ENCODE peak calls at places on chromosomes 6 and 20, in four cellular contexts. C is neural progenitor cell, W is PC-3, P is HCT116. L is an unnamed sample.

GRCh38 chr6:44258325-44258863 is 1.1 kb upstream of the SLC35B2 start:
- DNase-seq in W (no peak), C (no peak), P (no peak), L (no peak)

GRCh38 chr20:49420292-49420691 is 62.2 kb downstream of the KCNB1 start:
- DNase-seq in C (no peak), W (peak; percentile 55), P (no peak), L (no peak)

GRCh38 chr6:169806718-169807117 is 55.3 kb downstream of the ERMARD start:
- DNase-seq in W (no peak), C (no peak), P (no peak), L (no peak)

GRCh38 chr6:169409742-169410312 is 156.2 kb upstream of the THBS2 start:
- DNase-seq in P (no peak), C (no peak), W (no peak), L (no peak)

GRCh38 chr6:34891296-34891695 is 2.2 kb downstream of the ANKS1A start:
- DNase-seq in P (no peak), C (no peak), W (peak; percentile 14), L (no peak)

GRCh38 chr20:1302578-1303541 is 26.1 kb downstream of the SDCBP2 start:
- DNase-seq in P (no peak), C (no peak), W (no peak), L (no peak)

GRCh38 chr6:79946242-79946641 is 1.1 kb downstream of the ELOVL4 start:
- DNase-seq in W (peak; percentile 16), P (no peak), C (peak; percentile 78), L (peak; percentile 50)

GRCh38 chr20:9518776-9519175 is 4.4 kb downstream of the LAMP5 start:
- DNase-seq in P (no peak), W (no peak), C (peak; percentile 72), L (peak; percentile 31)

GRCh38 chr20:44504402-44505309 is 17.2 kb downstream of the SERINC3 start:
- DNase-seq in P (no peak), W (no peak), C (no peak), L (no peak)

GRCh38 chr20:36720510-36720909 is 25.4 kb downstream of the NDRG3 start:
- DNase-seq in P (no peak), W (no peak), C (no peak), L (no peak)

GRCh38 chr6:109349419-109349987 is 32.8 kb downstream of the CD164 start:
- DNase-seq in C (no peak), W (peak; percentile 74), P (no peak), L (no peak)

GRCh38 chr6:104173680-104174079 is 686.0 kb downstream of the HACE1 start:
- DNase-seq in P (no peak), C (no peak), W (no peak), L (no peak)

GRCh38 chr20:37534401-37535157 is 6.9 kb upstream of the BLCAP start:
- DNase-seq in C (peak; percentile 86), P (peak; percentile 70), W (peak; percentile 96), L (peak; percentile 95)

GRCh38 chr20:35303735-35304431 is 11.7 kb upstream of the FAM83C start:
- DNase-seq in W (peak; percentile 98), P (peak; percentile 82), C (peak; percentile 91), L (peak; percentile 84)

GRCh38 chr20:1874534-1875168 is 20.6 kb upstream of the SIRPA start:
- DNase-seq in C (no peak), W (no peak), P (no peak), L (no peak)

GRCh38 chr6:26185802-26186201 is 98.6 kb downstream of the HFE start:
- DNase-seq in W (no peak), C (no peak), P (no peak), L (no peak)

GRCh38 chr20:31573555-31574295 is 31.4 kb upstream of the ID1 start:
- DNase-seq in C (no peak), W (peak; percentile 75), P (no peak), L (no peak)

GRCh38 chr6:39892490-39893129 is 41.7 kb downstream of the MOCS1 start:
- DNase-seq in W (peak; percentile 44), C (peak; percentile 72), P (peak; percentile 6), L (peak; percentile 54)

GRCh38 chr6:149264629-149265028 is 52.9 kb upstream of the TAB2 start:
- DNase-seq in W (no peak), C (peak; percentile 31), P (no peak), L (no peak)

GRCh38 chr20:64053841-64054661 is 4.6 kb upstream of the SOX18 start:
- DNase-seq in C (peak; percentile 74), P (peak; percentile 29), W (peak; percentile 37), L (no peak)

GRCh38 chr6:124670801-124671200 is 291.4 kb upstream of the RNF217 start:
- DNase-seq in W (no peak), P (no peak), C (no peak), L (no peak)

GRCh38 chr6:13453771-13454251 is 33.6 kb downstream of the GFOD1 start:
- DNase-seq in P (peak; percentile 80), W (peak; percentile 94), C (no peak), L (no peak)

GRCh38 chr6:89298680-89299450 is 16.2 kb downstream of the GABRR2 start:
- DNase-seq in C (no peak), W (peak; percentile 89), P (peak; percentile 58), L (peak; percentile 93)

GRCh38 chr6:164720-165119 is 127.6 kb upstream of the DUSP22 start:
- DNase-seq in C (no peak), W (no peak), P (no peak), L (no peak)

GRCh38 chr20:11366660-11367059 is 551.0 kb upstream of the BTBD3 start:
- DNase-seq in P (no peak), C (no peak), W (no peak), L (no peak)

GRCh38 chr20:57224641-57225138 is 41.8 kb downstream of the BMP7 start:
- DNase-seq in C (peak; percentile 82), W (no peak), P (no peak), L (no peak)

GRCh38 chr6:103870970-103871369 is 988.7 kb downstream of the HACE1 start:
- DNase-seq in C (no peak), P (no peak), W (no peak), L (no peak)

GRCh38 chr20:56323656-56324055 is 35.1 kb upstream of the FAM210B start:
- DNase-seq in P (no peak), C (no peak), W (no peak), L (no peak)

GRCh38 chr20:35558981-35559693 is 17.3 kb downstream of the ERGIC3 start:
- DNase-seq in C (no peak), W (no peak), P (no peak), L (no peak)

GRCh38 chr20:34689486-34689885 is 12.6 kb upstream of the PIGU start:
- DNase-seq in W (peak; percentile 70), P (no peak), C (no peak), L (no peak)

GRCh38 chr6:12804967-12805645 is 88.5 kb downstream of the PHACTR1 start:
- DNase-seq in W (no peak), C (no peak), P (no peak), L (no peak)

GRCh38 chr20:17772005-17772343 is 72.2 kb downstream of the BANF2 start:
- DNase-seq in P (no peak), W (no peak), C (no peak), L (no peak)
- H2AFZ ChIP-seq in P (no peak overlapping the region), W (no peak overlapping the region), C (no peak overlapping the region), L (no peak overlapping the region)

GRCh38 chr6:22442826-22443225 is 126.5 kb upstream of the HDGFL1 start:
- DNase-seq in W (no peak), P (no peak), C (no peak), L (no peak)
- TF ChIP-seq EZH2phosphoT487 in W (no peak), P (no peak), C (no peak), L (no peak)

GRCh38 chr6:32127409-32127716 is 683 bp downstream of the ATF6B start:
- DNase-seq in C (no peak), W (no peak), P (no peak), L (no peak)

GRCh38 chr6:32126880-32127279 is 1.2 kb downstream of the ATF6B start:
- DNase-seq in C (no peak), W (no peak), P (no peak), L (no peak)

GRCh38 chr6:32127717-32128592 is at the start of gene ATF6B:
- DNase-seq in P (peak; percentile 98), W (peak; percentile 98), C (peak; percentile 99), L (peak; percentile 100)

GRCh38 chr6:32129297-32130088 is 595 bp downstream of the FKBPL start:
- DNase-seq in W (peak; percentile 22), P (no peak), C (peak; percentile 18), L (no peak)

DNA sequence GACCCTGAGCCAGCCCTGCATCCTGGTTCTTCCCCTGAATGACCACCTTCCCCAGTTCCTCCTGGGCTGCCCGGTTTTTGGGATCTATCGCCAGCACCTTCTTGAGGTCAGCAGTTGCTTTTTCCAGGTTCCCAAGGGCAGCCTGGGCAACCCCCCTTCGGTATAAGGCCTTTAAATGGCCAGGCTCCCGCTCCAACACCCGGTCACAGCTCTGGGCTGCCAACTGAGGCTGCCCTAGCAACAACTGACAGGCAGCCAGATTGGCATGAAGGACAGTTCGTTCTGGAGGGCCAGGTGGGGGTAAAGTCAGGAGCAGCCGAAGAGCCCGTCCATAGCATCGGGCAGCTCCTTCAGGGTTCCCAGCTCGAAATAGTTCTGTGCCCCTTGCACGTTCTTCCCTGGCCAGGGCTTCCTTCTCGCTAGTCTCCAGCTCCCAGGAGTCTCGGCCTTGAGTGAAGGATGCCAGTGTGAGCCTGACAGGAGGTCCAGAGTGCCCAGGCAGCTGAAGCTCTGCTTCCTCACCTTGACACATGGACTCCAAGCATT is 778 bp upstream of the ATF6B start:
- DNase-seq in W (no peak), C (no peak), P (no peak), L (no peak)
- H3K9ac ChIP-seq in W (peak overlapping the region; percentile 84), C (no peak overlapping the region), P (peak overlapping the region; percentile 73), L (no peak overlapping the region)

GRCh38 chr20:50727792-50728485 is 3.4 kb upstream of the PARD6B start:
- DNase-seq in W (no peak), P (no peak), C (no peak), L (no peak)
- H2AFZ ChIP-seq in W (no peak overlapping the region), P (no peak overlapping the region), C (no peak overlapping the region), L (no peak overlapping the region)

DNA sequence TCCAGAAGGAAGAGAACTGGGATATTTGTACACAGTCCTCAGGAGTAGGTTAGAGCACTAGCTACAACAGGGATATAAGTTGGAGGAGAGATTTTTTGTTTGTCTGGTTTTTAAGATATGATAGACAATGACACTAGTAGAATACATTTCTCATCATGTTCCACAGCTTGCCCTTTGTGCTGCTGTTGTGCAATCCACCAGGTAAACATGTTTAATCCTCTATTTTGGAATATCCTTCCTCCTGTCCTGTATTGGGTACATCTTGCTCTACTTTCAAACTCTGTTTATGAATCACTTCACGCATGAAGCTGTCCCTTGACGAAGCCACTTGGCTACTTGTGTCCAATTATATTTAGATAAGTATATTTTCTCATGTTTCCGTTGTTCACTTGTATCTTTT is 153.6 kb upstream of the TENT5A start:
- DNase-seq in W (no peak), C (no peak), P (no peak), L (no peak)
- TF ChIP-seq EZH2phosphoT487 in W (no peak), C (no peak), P (no peak), L (no peak)

GRCh38 chr6:15905488-15906392 is 223.1 kb upstream of the MYLIP start:
- DNase-seq in P (no peak), W (no peak), C (no peak), L (no peak)

GRCh38 chr6:15906393-15906976 is 222.4 kb upstream of the MYLIP start:
- DNase-seq in W (no peak), C (no peak), P (no peak), L (no peak)

GRCh38 chr6:15909290-15910070 is 219.4 kb upstream of the MYLIP start:
- DNase-seq in P (no peak), C (no peak), W (no peak), L (no peak)

GRCh38 chr6:15908871-15909270 is 220.0 kb upstream of the MYLIP start:
- DNase-seq in W (no peak), C (no peak), P (no peak), L (no peak)

GRCh38 chr6:15907914-15908518 is 220.9 kb upstream of the MYLIP start:
- DNase-seq in P (no peak), W (peak; percentile 92), C (no peak), L (no peak)
- H3K9ac ChIP-seq in P (no peak overlapping the region), W (peak overlapping the region; percentile 58), C (no peak overlapping the region), L (peak overlapping the region; percentile 3)

L was measured in MM.1S.